ENCODE peak calls at places on chromosome 11, in five cellular contexts. One of them, this sample, is unnamed.

GRCh38 chr11:74325649-74326645 is 14.5 kb upstream of the P4HA3 start:
- DNase-seq in NCI-H774: no peak
- DNase-seq in activated T-cell treated with anti-CD3 and anti-CD28 coated beads, Interleukin-2, amount 50 U/mL, for 72 hours: no peak
- DNase-seq in GF-D8: no peak
- DNase-seq in activated naive CD4-positive, alpha-beta T cell treated with anti-CD3 and anti-CD28 coated beads, Interleukin-2, amount 50 U/mL, for 72 hours: no peak
- DNase-seq in this sample: no peak

GRCh38 chr11:216081-216974 is 8.8 kb downstream of the RIC8A start:
- DNase-seq in NCI-H774: no peak
- DNase-seq in activated T-cell treated with anti-CD3 and anti-CD28 coated beads, Interleukin-2, amount 50 U/mL, for 72 hours: no peak
- DNase-seq in GF-D8: no peak
- DNase-seq in activated naive CD4-positive, alpha-beta T cell treated with anti-CD3 and anti-CD28 coated beads, Interleukin-2, amount 50 U/mL, for 72 hours: no peak
- DNase-seq in this sample: no peak

GRCh38 chr11:57516061-57516443 is 550 bp upstream of the SLC43A1 start:
- DNase-seq in NCI-H774: no peak
- DNase-seq in activated T-cell treated with anti-CD3 and anti-CD28 coated beads, Interleukin-2, amount 50 U/mL, for 72 hours: no peak
- DNase-seq in GF-D8: no peak
- DNase-seq in activated naive CD4-positive, alpha-beta T cell treated with anti-CD3 and anti-CD28 coated beads, Interleukin-2, amount 50 U/mL, for 72 hours: no peak
- DNase-seq in this sample: no peak

GRCh38 chr11:63180536-63180935 is 36.5 kb upstream of the SLC22A24 start:
- DNase-seq in NCI-H774: no peak
- DNase-seq in activated T-cell treated with anti-CD3 and anti-CD28 coated beads, Interleukin-2, amount 50 U/mL, for 72 hours: no peak
- DNase-seq in GF-D8: no peak
- DNase-seq in activated naive CD4-positive, alpha-beta T cell treated with anti-CD3 and anti-CD28 coated beads, Interleukin-2, amount 50 U/mL, for 72 hours: no peak
- DNase-seq in this sample: no peak

GRCh38 chr11:112961751-112962747 is 829 bp downstream of the NCAM1 start:
- DNase-seq in NCI-H774: peak
- DNase-seq in activated T-cell treated with anti-CD3 and anti-CD28 coated beads, Interleukin-2, amount 50 U/mL, for 72 hours: peak
- DNase-seq in GF-D8: no peak
- DNase-seq in activated naive CD4-positive, alpha-beta T cell treated with anti-CD3 and anti-CD28 coated beads, Interleukin-2, amount 50 U/mL, for 72 hours: no peak
- DNase-seq in this sample: no peak

GRCh38 chr11:68890490-68891231 is 13.0 kb downstream of the MRPL21 start:
- DNase-seq in NCI-H774: no peak
- DNase-seq in activated T-cell treated with anti-CD3 and anti-CD28 coated beads, Interleukin-2, amount 50 U/mL, for 72 hours: no peak
- DNase-seq in GF-D8: no peak
- DNase-seq in activated naive CD4-positive, alpha-beta T cell treated with anti-CD3 and anti-CD28 coated beads, Interleukin-2, amount 50 U/mL, for 72 hours: no peak
- DNase-seq in this sample: no peak

GRCh38 chr11:94794287-94795168 is 26.4 kb downstream of the AMOTL1 start:
- DNase-seq in NCI-H774: no peak
- DNase-seq in activated T-cell treated with anti-CD3 and anti-CD28 coated beads, Interleukin-2, amount 50 U/mL, for 72 hours: no peak
- DNase-seq in GF-D8: no peak
- DNase-seq in activated naive CD4-positive, alpha-beta T cell treated with anti-CD3 and anti-CD28 coated beads, Interleukin-2, amount 50 U/mL, for 72 hours: no peak
- DNase-seq in this sample: no peak

GRCh38 chr11:78651136-78651775 is 76.6 kb upstream of the NARS2 start:
- DNase-seq in NCI-H774: no peak
- DNase-seq in activated T-cell treated with anti-CD3 and anti-CD28 coated beads, Interleukin-2, amount 50 U/mL, for 72 hours: no peak
- DNase-seq in GF-D8: no peak
- DNase-seq in activated naive CD4-positive, alpha-beta T cell treated with anti-CD3 and anti-CD28 coated beads, Interleukin-2, amount 50 U/mL, for 72 hours: no peak
- DNase-seq in this sample: no peak

GRCh38 chr11:10375280-10376048 is 70.6 kb downstream of the ADM start:
- DNase-seq in NCI-H774: no peak
- DNase-seq in activated T-cell treated with anti-CD3 and anti-CD28 coated beads, Interleukin-2, amount 50 U/mL, for 72 hours: no peak
- DNase-seq in GF-D8: no peak
- DNase-seq in activated naive CD4-positive, alpha-beta T cell treated with anti-CD3 and anti-CD28 coated beads, Interleukin-2, amount 50 U/mL, for 72 hours: no peak
- DNase-seq in this sample: no peak

GRCh38 chr11:19651654-19652053 is 61.0 kb upstream of the NAV2 start:
- DNase-seq in NCI-H774: no peak
- DNase-seq in activated T-cell treated with anti-CD3 and anti-CD28 coated beads, Interleukin-2, amount 50 U/mL, for 72 hours: no peak
- DNase-seq in GF-D8: no peak
- DNase-seq in activated naive CD4-positive, alpha-beta T cell treated with anti-CD3 and anti-CD28 coated beads, Interleukin-2, amount 50 U/mL, for 72 hours: no peak
- DNase-seq in this sample: no peak

GRCh38 chr11:95065336-95065735 is 1.4 kb upstream of the SRSF8 start:
- DNase-seq in NCI-H774: no peak
- DNase-seq in activated T-cell treated with anti-CD3 and anti-CD28 coated beads, Interleukin-2, amount 50 U/mL, for 72 hours: no peak
- DNase-seq in GF-D8: no peak
- DNase-seq in activated naive CD4-positive, alpha-beta T cell treated with anti-CD3 and anti-CD28 coated beads, Interleukin-2, amount 50 U/mL, for 72 hours: no peak
- DNase-seq in this sample: no peak

GRCh38 chr11:8872017-8872416 is 39.0 kb upstream of the AKIP1 start:
- DNase-seq in NCI-H774: no peak
- DNase-seq in activated T-cell treated with anti-CD3 and anti-CD28 coated beads, Interleukin-2, amount 50 U/mL, for 72 hours: no peak
- DNase-seq in GF-D8: no peak
- DNase-seq in activated naive CD4-positive, alpha-beta T cell treated with anti-CD3 and anti-CD28 coated beads, Interleukin-2, amount 50 U/mL, for 72 hours: no peak
- DNase-seq in this sample: no peak

GRCh38 chr11:130314184-130314748 is 451 bp downstream of the ZBTB44 start:
- DNase-seq in NCI-H774: peak
- DNase-seq in activated T-cell treated with anti-CD3 and anti-CD28 coated beads, Interleukin-2, amount 50 U/mL, for 72 hours: peak
- DNase-seq in GF-D8: no peak
- DNase-seq in activated naive CD4-positive, alpha-beta T cell treated with anti-CD3 and anti-CD28 coated beads, Interleukin-2, amount 50 U/mL, for 72 hours: peak
- DNase-seq in this sample: peak

GRCh38 chr11:11345099-11345498 is 8.0 kb downstream of the CSNK2A3 start:
- DNase-seq in NCI-H774: no peak
- DNase-seq in activated T-cell treated with anti-CD3 and anti-CD28 coated beads, Interleukin-2, amount 50 U/mL, for 72 hours: no peak
- DNase-seq in GF-D8: no peak
- DNase-seq in activated naive CD4-positive, alpha-beta T cell treated with anti-CD3 and anti-CD28 coated beads, Interleukin-2, amount 50 U/mL, for 72 hours: no peak
- DNase-seq in this sample: no peak

GRCh38 chr11:1982908-1983600 is 14.6 kb downstream of the H19 start:
- DNase-seq in NCI-H774: no peak
- DNase-seq in activated T-cell treated with anti-CD3 and anti-CD28 coated beads, Interleukin-2, amount 50 U/mL, for 72 hours: no peak
- DNase-seq in GF-D8: no peak
- DNase-seq in activated naive CD4-positive, alpha-beta T cell treated with anti-CD3 and anti-CD28 coated beads, Interleukin-2, amount 50 U/mL, for 72 hours: no peak
- DNase-seq in this sample: no peak

GRCh38 chr11:17791144-17791543 is 56.6 kb downstream of the KCNC1 start:
- DNase-seq in NCI-H774: no peak
- DNase-seq in activated T-cell treated with anti-CD3 and anti-CD28 coated beads, Interleukin-2, amount 50 U/mL, for 72 hours: no peak
- DNase-seq in GF-D8: no peak
- DNase-seq in activated naive CD4-positive, alpha-beta T cell treated with anti-CD3 and anti-CD28 coated beads, Interleukin-2, amount 50 U/mL, for 72 hours: no peak
- DNase-seq in this sample: no peak

GRCh38 chr11:75700940-75701339 is 16.7 kb upstream of the MOGAT2 start:
- DNase-seq in NCI-H774: no peak
- DNase-seq in activated T-cell treated with anti-CD3 and anti-CD28 coated beads, Interleukin-2, amount 50 U/mL, for 72 hours: no peak
- DNase-seq in GF-D8: no peak
- DNase-seq in activated naive CD4-positive, alpha-beta T cell treated with anti-CD3 and anti-CD28 coated beads, Interleukin-2, amount 50 U/mL, for 72 hours: no peak
- DNase-seq in this sample: no peak

GRCh38 chr11:64814712-64815187 is 4.4 kb upstream of the MEN1 start:
- DNase-seq in NCI-H774: no peak
- DNase-seq in activated T-cell treated with anti-CD3 and anti-CD28 coated beads, Interleukin-2, amount 50 U/mL, for 72 hours: no peak
- DNase-seq in GF-D8: no peak
- DNase-seq in activated naive CD4-positive, alpha-beta T cell treated with anti-CD3 and anti-CD28 coated beads, Interleukin-2, amount 50 U/mL, for 72 hours: no peak
- DNase-seq in this sample: peak

GRCh38 chr11:72727521-72727920 is 24.7 kb downstream of the ARAP1 start:
- DNase-seq in NCI-H774: no peak
- DNase-seq in activated T-cell treated with anti-CD3 and anti-CD28 coated beads, Interleukin-2, amount 50 U/mL, for 72 hours: no peak
- DNase-seq in GF-D8: no peak
- DNase-seq in activated naive CD4-positive, alpha-beta T cell treated with anti-CD3 and anti-CD28 coated beads, Interleukin-2, amount 50 U/mL, for 72 hours: no peak
- DNase-seq in this sample: no peak

GRCh38 chr11:120210651-120211521 is at the start of gene OAF:
- DNase-seq in NCI-H774: no peak
- DNase-seq in activated T-cell treated with anti-CD3 and anti-CD28 coated beads, Interleukin-2, amount 50 U/mL, for 72 hours: peak
- DNase-seq in GF-D8: peak
- DNase-seq in activated naive CD4-positive, alpha-beta T cell treated with anti-CD3 and anti-CD28 coated beads, Interleukin-2, amount 50 U/mL, for 72 hours: peak
- DNase-seq in this sample: peak

GRCh38 chr11:15783619-15784018 is 572.7 kb downstream of the SOX6 start:
- DNase-seq in NCI-H774: no peak
- DNase-seq in activated T-cell treated with anti-CD3 and anti-CD28 coated beads, Interleukin-2, amount 50 U/mL, for 72 hours: no peak
- DNase-seq in GF-D8: no peak
- DNase-seq in activated naive CD4-positive, alpha-beta T cell treated with anti-CD3 and anti-CD28 coated beads, Interleukin-2, amount 50 U/mL, for 72 hours: no peak
- DNase-seq in this sample: no peak

GRCh38 chr11:60978546-60979380 is 7.3 kb downstream of the CD6 start:
- DNase-seq in NCI-H774: no peak
- DNase-seq in activated T-cell treated with anti-CD3 and anti-CD28 coated beads, Interleukin-2, amount 50 U/mL, for 72 hours: peak
- DNase-seq in GF-D8: no peak
- DNase-seq in activated naive CD4-positive, alpha-beta T cell treated with anti-CD3 and anti-CD28 coated beads, Interleukin-2, amount 50 U/mL, for 72 hours: peak
- DNase-seq in this sample: peak

GRCh38 chr11:12087075-12087775 is 23.2 kb upstream of the MICAL2 start:
- DNase-seq in NCI-H774: no peak
- DNase-seq in activated T-cell treated with anti-CD3 and anti-CD28 coated beads, Interleukin-2, amount 50 U/mL, for 72 hours: peak
- DNase-seq in GF-D8: no peak
- DNase-seq in activated naive CD4-positive, alpha-beta T cell treated with anti-CD3 and anti-CD28 coated beads, Interleukin-2, amount 50 U/mL, for 72 hours: no peak
- DNase-seq in this sample: no peak

This sample was measured in stimulated activated naive B cell treated with anti-CD40 and anti-IgM and Interleukin-4, amounts not matched to agents 10 μg/mL and 1 μg/mL and 100 μg/mL, for 72 hours.